ENCODE peak calls at places on chromosomes 1 and 21, in eight cellular contexts. T is pancreas, R is tibial artery, L is mucosa of descending colon, X is breast epithelium, D is prostate gland, M is uterus, J is fibroblast of lung. F is an unnamed sample. For H3K4me1, the result is how much of the 10 kb centered on the place peaks cover.

GRCh38 chr1:181318022-181318857 is 165.1 kb upstream of the CACNA1E start:
- DNase-seq in L (no peak), D (no peak), X (no peak), J (no peak), R (no peak), M (no peak), T (no peak), F (no peak)

GRCh38 chr21:29175408-29176147 is 45.1 kb downstream of the MAP3K7CL start:
- DNase-seq in M (no peak), D (peak), R (no peak), T (no peak), X (no peak), J (no peak), L (no peak), F (no peak)

GRCh38 chr1:191963286-191963685 is 195.0 kb upstream of the RGS18 start:
- DNase-seq in X (no peak), D (no peak), R (no peak), L (no peak), J (peak), T (no peak), M (no peak), F (no peak)

GRCh38 chr21:42366292-42367010 is at the start of gene TFF1:
- DNase-seq in T (no peak), M (no peak), L (peak), D (peak), R (no peak), J (no peak), X (no peak), F (peak)

GRCh38 chr1:224180783-224181452 is 2.1 kb upstream of the DEGS1 start:
- DNase-seq in D (no peak), M (no peak), R (no peak), J (no peak), T (no peak), L (no peak), X (no peak), F (no peak)

GRCh38 chr1:204741440-204741839 is 55.9 kb upstream of the LRRN2 start:
- DNase-seq in T (no peak), X (no peak), R (no peak), J (no peak), D (no peak), M (no peak), L (no peak), F (no peak)

GRCh38 chr1:39642796-39643195 is 3.4 kb upstream of the HEYL start:
- DNase-seq in L (no peak), R (peak), X (no peak), M (peak), J (peak), T (peak), D (no peak), F (no peak)

GRCh38 chr1:158112994-158113758 is 67.5 kb upstream of the CD1D start:
- DNase-seq in L (peak), M (no peak), T (no peak), D (no peak), R (no peak), X (no peak), J (peak), F (no peak)

GRCh38 chr21:28410264-28410663 is 582.4 kb downstream of the LTN1 start:
- DNase-seq in X (no peak), D (no peak), M (no peak), J (no peak), T (no peak), R (no peak), L (no peak), F (no peak)

GRCh38 chr21:37001446-37001845 is 5.1 kb upstream of the RIPPLY3 start:
- DNase-seq in D (no peak), L (no peak), R (no peak), M (no peak), X (no peak), J (no peak), T (no peak), F (peak)

GRCh38 chr1:89725016-89725380 is 92.1 kb downstream of the LRRC8C start:
- DNase-seq in M (no peak), X (no peak), L (no peak), R (no peak), T (no peak), D (no peak), J (peak), F (no peak)

GRCh38 chr21:31920275-31920674 is 47.5 kb downstream of the HUNK start:
- DNase-seq in M (no peak), X (no peak), R (no peak), J (no peak), D (no peak), L (no peak), T (no peak), F (no peak)

GRCh38 chr1:26745191-26745590 is 42.6 kb upstream of the PIGV start:
- DNase-seq in R (no peak), L (no peak), X (no peak), D (no peak), T (no peak), J (peak), M (no peak), F (no peak)

GRCh38 chr1:59641861-59642260 is 172.9 kb upstream of the HOOK1 start:
- DNase-seq in D (no peak), J (peak), T (no peak), M (no peak), L (no peak), R (no peak), X (no peak), F (no peak)

GRCh38 chr1:5994713-5995621 is 2.7 kb upstream of the NPHP4 start:
- DNase-seq in T (peak), L (no peak), M (no peak), J (no peak), X (no peak), D (no peak), R (no peak), F (no peak)

GRCh38 chr1:117059334-117059677 is 820 bp upstream of the TTF2 start:
- DNase-seq in L (peak), T (peak), D (peak), M (no peak), J (no peak), R (peak), X (peak), F (peak)

GRCh38 chr1:171699526-171699925 is 42.3 kb downstream of the VAMP4 start:
- DNase-seq in M (no peak), D (no peak), T (no peak), R (no peak), J (peak), X (no peak), L (no peak), F (no peak)

GRCh38 chr1:79760521-79760920 is 754.0 kb upstream of the ADGRL4 start:
- DNase-seq in M (no peak), D (no peak), J (no peak), T (no peak), L (no peak), X (no peak), R (no peak), F (no peak)

GRCh38 chr1:207965602-207966387 is 54.9 kb upstream of the CD34 start:
- DNase-seq in D (no peak), T (no peak), X (no peak), M (no peak), R (no peak), L (no peak), J (peak), F (peak)

GRCh38 chr1:64561993-64562392 is 92.1 kb downstream of the CACHD1 start:
- DNase-seq in M (no peak), L (no peak), T (no peak), D (no peak), R (no peak), J (no peak), X (no peak), F (no peak)

GRCh38 chr1:206606867-206607266 is 5.4 kb downstream of the EIF2D start:
- DNase-seq in T (no peak), X (no peak), D (no peak), R (no peak), L (no peak), J (peak), M (no peak), F (no peak)

GRCh38 chr1:206609229-206609991 is 2.9 kb downstream of the EIF2D start:
- DNase-seq in T (no peak), R (no peak), J (no peak), M (no peak), X (no peak), D (no peak), L (no peak), F (no peak)

GRCh38 chr1:206600527-206600926 is 11.7 kb downstream of the EIF2D start:
- DNase-seq in T (no peak), L (no peak), X (no peak), R (no peak), J (peak), M (no peak), D (no peak), F (no peak)

GRCh38 chr1:206608108-206608698 is 4.1 kb downstream of the EIF2D start:
- DNase-seq in M (no peak), T (no peak), D (no peak), J (no peak), R (no peak), L (peak), X (no peak), F (no peak)

GRCh38 chr1:206604861-206605260 is 7.4 kb downstream of the EIF2D start:
- DNase-seq in D (no peak), T (no peak), R (no peak), X (no peak), M (no peak), J (no peak), L (no peak), F (no peak)
- H3K4me1 ChIP-seq in D (under half), T (under half), R (under half), X (under half), M (under half), J (under half), L (under half), F (under half)

GRCh38 chr21:45356251-45356650 is 48.7 kb upstream of the COL18A1 start:
- DNase-seq in L (no peak), T (no peak), M (no peak), R (no peak), J (no peak), X (no peak), D (no peak), F (no peak)

GRCh38 chr21:45356653-45357435 is 48.1 kb upstream of the COL18A1 start:
- DNase-seq in X (no peak), L (no peak), D (no peak), R (no peak), T (no peak), M (no peak), J (no peak), F (no peak)

GRCh38 chr21:45358261-45358670 is 46.7 kb upstream of the COL18A1 start:
- DNase-seq in R (no peak), X (no peak), T (no peak), J (no peak), L (no peak), M (no peak), D (no peak), F (no peak)

GRCh38 chr21:45358711-45359310 is 46.2 kb upstream of the COL18A1 start:
- DNase-seq in X (no peak), M (no peak), T (no peak), R (no peak), J (no peak), D (no peak), L (no peak), F (no peak)

GRCh38 chr21:45357436-45358260 is 47.3 kb upstream of the COL18A1 start:
- DNase-seq in R (no peak), D (no peak), M (peak), X (no peak), L (no peak), T (peak), J (no peak), F (no peak)
- H3K4me1 ChIP-seq in R (under half), D (under half), M (under half), X (under half), L (under half), T (under half), J (under half), F (under half)

DNA sequence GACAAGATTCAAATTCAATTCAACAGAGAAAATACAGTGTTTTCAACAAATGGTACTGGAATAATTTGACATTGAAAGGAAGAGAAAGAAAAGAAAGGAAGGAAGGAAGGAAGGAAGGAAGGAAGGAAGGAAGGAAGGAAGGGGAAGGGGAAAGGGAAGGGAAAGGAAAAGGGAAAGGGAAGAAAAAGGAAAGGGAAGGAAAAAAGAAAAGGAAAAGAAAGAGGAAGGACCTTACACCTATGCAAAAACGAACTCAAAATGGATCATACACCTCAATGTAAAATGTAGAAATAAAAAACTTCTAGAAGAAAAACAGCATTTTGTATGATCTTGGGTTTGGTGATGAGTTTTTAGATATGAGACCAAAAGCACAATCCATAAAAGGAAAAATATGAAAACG is 19.9 kb upstream of the NMNAT2 start:
- DNase-seq in M (no peak), L (no peak), J (no peak), X (no peak), D (no peak), T (no peak), R (no peak), F (no peak)
- H3K4me1 ChIP-seq in M (under half), L (under half), J (under half), X (under half), D (under half), T (under half), R (under half), F (under half)

GRCh38 chr1:206725053-206725963 is 40.6 kb downstream of the MAPKAPK2 start:
- DNase-seq in M (no peak), T (no peak), D (no peak), J (peak), R (no peak), L (no peak), X (no peak), F (no peak)
- H3K4me1 ChIP-seq in M (under half), T (under half), D (under half), J (under half), R (half or more), L (under half), X (under half), F (half or more)

GRCh38 chr21:45419162-45419561 is 14.2 kb downstream of the COL18A1 start:
- DNase-seq in D (no peak), T (peak), M (no peak), J (no peak), X (no peak), L (peak), R (no peak), F (peak)
- H3K4me1 ChIP-seq in D (under half), T (under half), M (under half), J (under half), X (under half), L (under half), R (half or more), F (under half)

GRCh38 chr1:56434025-56434424 is 145.3 kb downstream of the PLPP3 start:
- DNase-seq in D (no peak), J (peak), T (no peak), X (no peak), L (no peak), M (no peak), R (no peak), F (no peak)
- H3K4me1 ChIP-seq in D (under half), J (under half), T (under half), X (under half), L (under half), M (under half), R (under half), F (under half)

GRCh38 chr1:2103266-2103900 is 53.2 kb downstream of the PRKCZ start:
- DNase-seq in M (no peak), D (no peak), L (peak), J (no peak), X (no peak), T (peak), R (no peak), F (no peak)

GRCh38 chr1:2104621-2105427 is 54.6 kb downstream of the PRKCZ start:
- DNase-seq in L (peak), X (no peak), T (peak), D (no peak), M (no peak), J (no peak), R (no peak), F (no peak)

GRCh38 chr1:2102753-2103152 is 52.5 kb downstream of the PRKCZ start:
- DNase-seq in X (no peak), L (peak), J (no peak), D (no peak), T (peak), R (no peak), M (no peak), F (no peak)

GRCh38 chr1:2105781-2106524 is 55.7 kb downstream of the PRKCZ start:
- DNase-seq in J (no peak), R (no peak), D (no peak), L (peak), X (no peak), M (no peak), T (peak), F (no peak)

DNA sequence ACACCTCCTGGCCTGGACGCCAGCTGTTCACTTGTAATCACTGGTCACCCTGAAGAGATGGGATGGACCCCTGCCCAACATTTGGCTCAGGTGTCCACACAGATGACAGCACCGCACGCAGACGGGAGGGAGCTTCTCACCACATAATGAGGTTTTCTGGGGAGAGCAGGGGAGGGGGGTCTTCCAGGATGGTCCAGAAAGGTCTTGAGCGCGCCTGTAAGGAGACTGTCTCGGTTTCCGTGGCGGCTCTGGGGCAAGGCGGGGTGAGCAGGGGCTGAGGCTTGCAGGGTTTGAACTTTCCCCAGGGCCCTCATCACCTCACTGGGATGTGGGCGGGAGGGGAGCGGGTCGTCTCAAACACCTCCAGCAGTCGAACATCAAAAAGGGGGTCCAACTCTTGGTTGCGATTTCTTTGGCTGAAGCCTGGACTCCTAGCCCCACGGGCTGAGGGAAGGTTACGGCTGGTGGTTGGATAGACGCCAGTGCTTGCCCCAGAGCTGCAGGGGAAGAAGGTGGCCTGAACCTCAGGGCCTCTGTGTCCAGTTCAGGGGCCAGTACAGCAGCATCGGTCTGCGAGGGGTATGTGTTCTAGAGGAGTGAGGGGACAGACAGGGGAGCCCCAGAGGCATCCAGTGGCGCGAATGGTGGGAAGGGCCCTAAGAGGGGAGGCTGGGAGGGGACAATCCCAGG is 53.8 kb downstream of the PRKCZ start:
- DNase-seq in X (no peak), J (no peak), L (peak), R (no peak), M (no peak), T (peak), D (no peak), F (no peak)
- H3K4me1 ChIP-seq in X (under half), J (under half), L (under half), R (under half), M (under half), T (under half), D (under half), F (under half)